ENCODE peak calls at places on chromosomes 2 and 18, in five cellular contexts. U, W, P, B and F are unnamed samples.

GRCh38 chr18:72848534-72849237 is 19.1 kb downstream of the NETO1 start:
- DNase-seq in B (no peak), U (peak), P (no peak), W (peak), F (no peak)

GRCh38 chr18:52313213-52313612 is 26.8 kb upstream of the DCC start:
- DNase-seq in P (no peak), W (no peak), B (no peak), U (no peak), F (no peak)

GRCh38 chr2:1824202-1824905 is 80.0 kb upstream of the PXDN start:
- DNase-seq in B (no peak), W (no peak), P (no peak), U (no peak), F (no peak)

GRCh38 chr2:15588329-15588919 is 3.2 kb upstream of the DDX1 start:
- DNase-seq in U (peak), W (peak), B (no peak), P (peak), F (peak)

GRCh38 chr2:212709287-212709686 is 170.7 kb upstream of the ERBB4 start:
- DNase-seq in W (no peak), U (no peak), B (no peak), P (peak), F (no peak)

GRCh38 chr2:205655775-205656425 is 26.4 kb upstream of the NRP2 start:
- DNase-seq in P (no peak), W (no peak), B (no peak), U (no peak), F (no peak)

GRCh38 chr2:121293450-121294325 is 8.7 kb upstream of the TFCP2L1 start:
- DNase-seq in B (no peak), W (no peak), P (no peak), U (no peak), F (no peak)

GRCh38 chr2:101985101-101985792 is 6.5 kb upstream of the IL1R2 start:
- DNase-seq in U (peak), B (no peak), P (no peak), W (no peak), F (no peak)

GRCh38 chr18:55088561-55088960 is 129.3 kb upstream of the CCDC68 start:
- DNase-seq in P (no peak), B (no peak), U (no peak), W (no peak), F (no peak)

GRCh38 chr2:71697106-71698010 is 244.0 kb downstream of the DYSF start:
- DNase-seq in W (peak), B (no peak), P (no peak), U (no peak), F (no peak)

GRCh38 chr2:23404426-23404825 is 19.4 kb downstream of the KLHL29 start:
- DNase-seq in U (peak), B (no peak), W (peak), P (peak), F (peak)

GRCh38 chr2:215436705-215437570 is 1.1 kb upstream of the FN1 start:
- DNase-seq in P (no peak), B (no peak), W (peak), U (no peak), F (peak)

GRCh38 chr2:46942143-46942526 is 26.5 kb upstream of the MCFD2 start:
- DNase-seq in P (no peak), W (no peak), U (peak), B (peak), F (no peak)

GRCh38 chr2:239955086-239955988 is 69.8 kb downstream of the NDUFA10 start:
- DNase-seq in P (no peak), U (no peak), B (no peak), W (no peak), F (no peak)

GRCh38 chr2:237244976-237245646 is 159.4 kb downstream of the COPS8 start:
- DNase-seq in U (no peak), B (no peak), W (no peak), P (no peak), F (no peak)

GRCh38 chr2:160876765-160877164 is 283.5 kb upstream of the TANK start:
- DNase-seq in W (no peak), B (no peak), P (no peak), U (no peak), F (no peak)

GRCh38 chr18:22844184-22844583 is 88.9 kb upstream of the RBBP8 start:
- DNase-seq in B (no peak), W (no peak), P (no peak), U (no peak), F (no peak)

GRCh38 chr2:209525834-209526281 is 102.0 kb downstream of the MAP2 start:
- DNase-seq in W (no peak), P (peak), U (no peak), B (no peak), F (peak)

GRCh38 chr2:65599693-65600092 is 167.3 kb upstream of the SPRED2 start:
- DNase-seq in U (no peak), P (no peak), B (no peak), W (no peak), F (no peak)

GRCh38 chr2:86774862-86775261 is 15.9 kb downstream of the CD8A start:
- DNase-seq in B (no peak), W (no peak), P (no peak), U (no peak), F (no peak)

GRCh38 chr2:86199834-86200177 is 549 bp downstream of the MRPL35 start:
- DNase-seq in U (no peak), B (no peak), P (no peak), W (no peak), F (no peak)

GRCh38 chr2:239311132-239312040 is 89.4 kb downstream of the HDAC4 start:
- DNase-seq in P (no peak), U (no peak), B (no peak), W (peak), F (peak)

GRCh38 chr2:239768907-239769573 is 256.1 kb downstream of the NDUFA10 start:
- DNase-seq in P (no peak), B (no peak), W (no peak), U (no peak), F (no peak)

GRCh38 chr2:43315482-43315881 is 89.1 kb upstream of the ZFP36L2 start:
- DNase-seq in B (no peak), W (no peak), U (no peak), P (no peak), F (no peak)

GRCh38 chr2:171893196-171893823 is 734 bp downstream of the SLC25A12 start:
- DNase-seq in P (no peak), B (no peak), W (no peak), U (no peak), F (no peak)

GRCh38 chr2:67234443-67234842 is 162.7 kb upstream of the ETAA1 start:
- DNase-seq in U (peak), P (peak), B (no peak), W (no peak), F (no peak)

GRCh38 chr2:222423632-222424280 is 587 bp upstream of the SGPP2 start:
- DNase-seq in U (peak), B (no peak), W (no peak), P (no peak), F (no peak)

GRCh38 chr2:116537811-116538210 is 1276.7 kb upstream of the DDX18 start:
- DNase-seq in U (no peak), W (no peak), B (no peak), P (no peak), F (no peak)

GRCh38 chr2:167212054-167212648 is 323.9 kb downstream of the XIRP2 start:
- DNase-seq in B (no peak), P (peak), W (no peak), U (peak), F (peak)

GRCh38 chr2:1972948-1973347 is 228.6 kb upstream of the PXDN start:
- DNase-seq in B (no peak), U (no peak), W (no peak), P (no peak), F (no peak)

GRCh38 chr2:132037527-132038178 is 124.1 kb downstream of the ANKRD30BL start:
- DNase-seq in P (no peak), U (no peak), W (peak), B (no peak), F (no peak)

GRCh38 chr2:53252115-53252514 is 515.5 kb upstream of the CHAC2 start:
- DNase-seq in B (no peak), W (no peak), U (no peak), P (no peak), F (no peak)